ENCODE peak calls at places on chromosomes 6 and 20, in five cellular contexts. J is ACHN; R is naive thymus-derived CD4-positive, alpha-beta T cell; K is upper lobe of right lung; N is substantia nigra. Z is an unnamed sample.

GRCh38 chr6:26030716-26031115 is 56.5 kb upstream of the HFE start:
- DNase-seq in R (no peak), K (no peak), J (no peak), N (no peak), Z (peak)

GRCh38 chr6:15594512-15595241 is 68.2 kb downstream of the DTNBP1 start:
- DNase-seq in K (no peak), R (no peak), J (no peak), N (no peak), Z (no peak)

GRCh38 chr20:47888351-47888750 is 103.1 kb upstream of the SULF2 start:
- DNase-seq in R (no peak), K (peak), N (no peak), J (no peak), Z (no peak)

GRCh38 chr20:63060057-63060991 is 53.6 kb upstream of the BHLHE23 start:
- DNase-seq in R (no peak), N (no peak), K (peak), J (peak), Z (peak)

GRCh38 chr6:150464966-150465365 is 96.2 kb downstream of the IYD start:
- DNase-seq in J (no peak), K (no peak), N (no peak), R (no peak), Z (no peak)

GRCh38 chr20:40462600-40462999 is 226.4 kb downstream of the MAFB start:
- DNase-seq in R (no peak), J (no peak), K (no peak), N (no peak), Z (no peak)

GRCh38 chr6:56963043-56963442 is 8.1 kb downstream of the BEND6 start:
- DNase-seq in J (no peak), K (no peak), N (no peak), R (no peak), Z (no peak)

GRCh38 chr20:39029324-39029820 is 67.2 kb downstream of the DHX35 start:
- DNase-seq in R (no peak), K (no peak), J (no peak), N (no peak), Z (no peak)

GRCh38 chr6:83708546-83708969 is 343 bp downstream of the SNAP91 start:
- DNase-seq in N (peak), J (no peak), K (peak), R (no peak), Z (peak)

GRCh38 chr6:55495277-55495676 is 83.7 kb downstream of the HMGCLL1 start:
- DNase-seq in K (no peak), N (no peak), R (no peak), J (no peak), Z (no peak)

GRCh38 chr6:163296835-163297519 is 117.5 kb upstream of the QKI start:
- DNase-seq in R (no peak), K (no peak), N (no peak), J (no peak), Z (no peak)

Z was measured in NCI-H69.